ENCODE peak calls at places on chromosomes 5 and 9, in five cellular contexts. One of them, this sample, is unnamed.

GRCh38 chr5:101429241-101429640 is 526.2 kb upstream of the ST8SIA4 start:
- DNase-seq in upper lobe of right lung: no peak
- DNase-seq in CD8-positive, alpha-beta memory T cell: no peak
- DNase-seq in dorsolateral prefrontal cortex: no peak
- DNase-seq in SK-N-SH: no peak
- DNase-seq in this sample: no peak

GRCh38 chr9:13149454-13149853 is 130.0 kb downstream of the MPDZ start:
- DNase-seq in upper lobe of right lung: no peak
- DNase-seq in CD8-positive, alpha-beta memory T cell: no peak
- DNase-seq in dorsolateral prefrontal cortex: no peak
- DNase-seq in SK-N-SH: no peak
- DNase-seq in this sample: no peak

GRCh38 chr5:143828710-143829109 is 16.7 kb downstream of the HMHB1 start:
- DNase-seq in upper lobe of right lung: no peak
- DNase-seq in CD8-positive, alpha-beta memory T cell: no peak
- DNase-seq in dorsolateral prefrontal cortex: no peak
- DNase-seq in SK-N-SH: no peak
- DNase-seq in this sample: no peak

GRCh38 chr9:5566054-5566618 is 55.8 kb downstream of the PDCD1LG2 start:
- DNase-seq in upper lobe of right lung: no peak
- DNase-seq in CD8-positive, alpha-beta memory T cell: no peak
- DNase-seq in dorsolateral prefrontal cortex: no peak
- DNase-seq in SK-N-SH: no peak
- DNase-seq in this sample: no peak

GRCh38 chr5:136087961-136088871 is 44.4 kb upstream of the SMAD5 start:
- DNase-seq in upper lobe of right lung: peak; percentile 73
- DNase-seq in CD8-positive, alpha-beta memory T cell: no peak
- DNase-seq in dorsolateral prefrontal cortex: no peak
- DNase-seq in SK-N-SH: no peak
- DNase-seq in this sample: no peak

GRCh38 chr9:107894572-107895261 is 405.1 kb upstream of the KLF4 start:
- DNase-seq in upper lobe of right lung: no peak
- DNase-seq in CD8-positive, alpha-beta memory T cell: no peak
- DNase-seq in dorsolateral prefrontal cortex: no peak
- DNase-seq in SK-N-SH: peak; percentile 32
- DNase-seq in this sample: no peak

GRCh38 chr5:180370861-180371641 is 17.9 kb upstream of the GFPT2 start:
- DNase-seq in upper lobe of right lung: no peak
- DNase-seq in CD8-positive, alpha-beta memory T cell: no peak
- DNase-seq in dorsolateral prefrontal cortex: peak; percentile 58
- DNase-seq in SK-N-SH: no peak
- DNase-seq in this sample: peak; percentile 36

GRCh38 chr9:2780846-2781245 is 63.0 kb downstream of the PUM3 start:
- DNase-seq in upper lobe of right lung: no peak
- DNase-seq in CD8-positive, alpha-beta memory T cell: no peak
- DNase-seq in dorsolateral prefrontal cortex: no peak
- DNase-seq in SK-N-SH: no peak
- DNase-seq in this sample: no peak

GRCh38 chr9:131799177-131799823 is 59.4 kb upstream of the RAPGEF1 start:
- DNase-seq in upper lobe of right lung: no peak
- DNase-seq in CD8-positive, alpha-beta memory T cell: no peak
- DNase-seq in dorsolateral prefrontal cortex: peak; percentile 61
- DNase-seq in SK-N-SH: no peak
- DNase-seq in this sample: no peak

GRCh38 chr5:946720-947625 is 54.3 kb downstream of the TRIP13 start:
- DNase-seq in upper lobe of right lung: peak; percentile 61
- DNase-seq in CD8-positive, alpha-beta memory T cell: no peak
- DNase-seq in dorsolateral prefrontal cortex: peak; percentile 34
- DNase-seq in SK-N-SH: peak; percentile 23
- DNase-seq in this sample: no peak

GRCh38 chr9:131119600-131119999 is 5.8 kb upstream of the NUP214 start:
- DNase-seq in upper lobe of right lung: peak; percentile 44
- DNase-seq in CD8-positive, alpha-beta memory T cell: no peak
- DNase-seq in dorsolateral prefrontal cortex: no peak
- DNase-seq in SK-N-SH: no peak
- DNase-seq in this sample: no peak

GRCh38 chr9:35070823-35071813 is 1.3 kb downstream of the VCP start:
- DNase-seq in upper lobe of right lung: no peak
- DNase-seq in CD8-positive, alpha-beta memory T cell: no peak
- DNase-seq in dorsolateral prefrontal cortex: no peak
- DNase-seq in SK-N-SH: no peak
- DNase-seq in this sample: no peak

GRCh38 chr5:179313849-179314521 is 31.3 kb downstream of the ADAMTS2 start:
- DNase-seq in upper lobe of right lung: peak; percentile 74
- DNase-seq in CD8-positive, alpha-beta memory T cell: peak; percentile 40
- DNase-seq in dorsolateral prefrontal cortex: peak; percentile 71
- DNase-seq in SK-N-SH: peak; percentile 92
- DNase-seq in this sample: peak; percentile 15

GRCh38 chr5:40355842-40356241 is 323.9 kb upstream of the PTGER4 start:
- DNase-seq in upper lobe of right lung: no peak
- DNase-seq in CD8-positive, alpha-beta memory T cell: no peak
- DNase-seq in dorsolateral prefrontal cortex: no peak
- DNase-seq in SK-N-SH: no peak
- DNase-seq in this sample: no peak

GRCh38 chr5:67047180-67047579 is 149.4 kb downstream of the CD180 start:
- DNase-seq in upper lobe of right lung: no peak
- DNase-seq in CD8-positive, alpha-beta memory T cell: no peak
- DNase-seq in dorsolateral prefrontal cortex: peak; percentile 47
- DNase-seq in SK-N-SH: peak; percentile 54
- DNase-seq in this sample: no peak

GRCh38 chr9:95070549-95071021 is 246.9 kb downstream of the FANCC start:
- DNase-seq in upper lobe of right lung: peak; percentile 49
- DNase-seq in CD8-positive, alpha-beta memory T cell: no peak
- DNase-seq in dorsolateral prefrontal cortex: no peak
- DNase-seq in SK-N-SH: no peak
- DNase-seq in this sample: no peak

GRCh38 chr9:121388140-121388925 is 18.3 kb upstream of the STOM start:
- DNase-seq in upper lobe of right lung: no peak
- DNase-seq in CD8-positive, alpha-beta memory T cell: no peak
- DNase-seq in dorsolateral prefrontal cortex: no peak
- DNase-seq in SK-N-SH: no peak
- DNase-seq in this sample: no peak

GRCh38 chr5:77366717-77367500 is 125.2 kb downstream of the WDR41 start:
- DNase-seq in upper lobe of right lung: no peak
- DNase-seq in CD8-positive, alpha-beta memory T cell: no peak
- DNase-seq in dorsolateral prefrontal cortex: no peak
- DNase-seq in SK-N-SH: peak; percentile 37
- DNase-seq in this sample: no peak

GRCh38 chr9:83625120-83625710 is 2.3 kb downstream of the IDNK start:
- DNase-seq in upper lobe of right lung: no peak
- DNase-seq in CD8-positive, alpha-beta memory T cell: no peak
- DNase-seq in dorsolateral prefrontal cortex: no peak
- DNase-seq in SK-N-SH: no peak
- DNase-seq in this sample: no peak

GRCh38 chr9:127612993-127613954 is 1.2 kb downstream of the STXBP1 start:
- DNase-seq in upper lobe of right lung: peak; percentile 83
- DNase-seq in CD8-positive, alpha-beta memory T cell: peak; percentile 60
- DNase-seq in dorsolateral prefrontal cortex: peak; percentile 71
- DNase-seq in SK-N-SH: peak; percentile 82
- DNase-seq in this sample: peak; percentile 36

GRCh38 chr9:125761685-125762084 is 14.5 kb downstream of the PBX3 start:
- DNase-seq in upper lobe of right lung: no peak
- DNase-seq in CD8-positive, alpha-beta memory T cell: no peak
- DNase-seq in dorsolateral prefrontal cortex: no peak
- DNase-seq in SK-N-SH: no peak
- DNase-seq in this sample: no peak

GRCh38 chr9:135340143-135340655 is 139.4 kb upstream of the PPP1R26 start:
- DNase-seq in upper lobe of right lung: peak; percentile 22
- DNase-seq in CD8-positive, alpha-beta memory T cell: no peak
- DNase-seq in dorsolateral prefrontal cortex: peak; percentile 36
- DNase-seq in SK-N-SH: no peak
- DNase-seq in this sample: no peak

GRCh38 chr5:39928709-39929108 is 503.9 kb upstream of the DAB2 start:
- DNase-seq in upper lobe of right lung: no peak
- DNase-seq in CD8-positive, alpha-beta memory T cell: no peak
- DNase-seq in dorsolateral prefrontal cortex: no peak
- DNase-seq in SK-N-SH: no peak
- DNase-seq in this sample: no peak

GRCh38 chr9:134059661-134060395 is 8.0 kb downstream of the BRD3 start:
- DNase-seq in upper lobe of right lung: peak; percentile 69
- DNase-seq in CD8-positive, alpha-beta memory T cell: peak; percentile 37
- DNase-seq in dorsolateral prefrontal cortex: peak; percentile 42
- DNase-seq in SK-N-SH: peak; percentile 44
- DNase-seq in this sample: no peak

GRCh38 chr9:129069128-129069824 is 11.6 kb upstream of the DOLPP1 start:
- DNase-seq in upper lobe of right lung: peak; percentile 85
- DNase-seq in CD8-positive, alpha-beta memory T cell: peak; percentile 79
- DNase-seq in dorsolateral prefrontal cortex: peak; percentile 60
- DNase-seq in SK-N-SH: peak; percentile 72
- DNase-seq in this sample: peak; percentile 6

GRCh38 chr5:138932171-138932810 is 57.2 kb upstream of the LRRTM2 start:
- DNase-seq in upper lobe of right lung: no peak
- DNase-seq in CD8-positive, alpha-beta memory T cell: no peak
- DNase-seq in dorsolateral prefrontal cortex: no peak
- DNase-seq in SK-N-SH: no peak
- DNase-seq in this sample: no peak

GRCh38 chr9:28051559-28051958 is 478.3 kb upstream of the C9orf72 start:
- DNase-seq in upper lobe of right lung: no peak
- DNase-seq in CD8-positive, alpha-beta memory T cell: no peak
- DNase-seq in dorsolateral prefrontal cortex: no peak
- DNase-seq in SK-N-SH: no peak
- DNase-seq in this sample: no peak

GRCh38 chr5:68504306-68504705 is 288.8 kb downstream of the PIK3R1 start:
- DNase-seq in upper lobe of right lung: no peak
- DNase-seq in CD8-positive, alpha-beta memory T cell: no peak
- DNase-seq in dorsolateral prefrontal cortex: no peak
- DNase-seq in SK-N-SH: no peak
- DNase-seq in this sample: no peak

GRCh38 chr5:44809956-44810276 is 1.2 kb downstream of the MRPS30 start:
- DNase-seq in upper lobe of right lung: no peak
- DNase-seq in CD8-positive, alpha-beta memory T cell: no peak
- DNase-seq in dorsolateral prefrontal cortex: no peak
- DNase-seq in SK-N-SH: no peak
- DNase-seq in this sample: no peak

GRCh38 chr5:103216137-103216536 is 42.4 kb upstream of the MACIR start:
- DNase-seq in upper lobe of right lung: no peak
- DNase-seq in CD8-positive, alpha-beta memory T cell: no peak
- DNase-seq in dorsolateral prefrontal cortex: no peak
- DNase-seq in SK-N-SH: no peak
- DNase-seq in this sample: no peak

GRCh38 chr5:65577141-65577540 is 14.0 kb downstream of the PPWD1 start:
- DNase-seq in upper lobe of right lung: no peak
- DNase-seq in CD8-positive, alpha-beta memory T cell: no peak
- DNase-seq in dorsolateral prefrontal cortex: no peak
- DNase-seq in SK-N-SH: no peak
- DNase-seq in this sample: no peak

GRCh38 chr9:85258823-85259370 is 482.9 kb downstream of the AGTPBP1 start:
- DNase-seq in upper lobe of right lung: no peak
- DNase-seq in CD8-positive, alpha-beta memory T cell: no peak
- DNase-seq in dorsolateral prefrontal cortex: peak; percentile 83
- DNase-seq in SK-N-SH: peak; percentile 69
- DNase-seq in this sample: peak; percentile 72

GRCh38 chr5:87385794-87386193 is 26.9 kb downstream of the CCNH start:
- DNase-seq in upper lobe of right lung: no peak
- DNase-seq in CD8-positive, alpha-beta memory T cell: no peak
- DNase-seq in dorsolateral prefrontal cortex: no peak
- DNase-seq in SK-N-SH: no peak
- DNase-seq in this sample: no peak
- H3K27ac ChIP-seq in upper lobe of right lung: no peak overlapping the region
- H3K27ac ChIP-seq in CD8-positive, alpha-beta memory T cell: no peak overlapping the region
- H3K27ac ChIP-seq in dorsolateral prefrontal cortex: no peak overlapping the region
- H3K27ac ChIP-seq in SK-N-SH: no peak overlapping the region
- H3K27ac ChIP-seq in this sample: no peak overlapping the region

GRCh38 chr5:132949151-132949550 is 14.3 kb downstream of the AFF4 start:
- DNase-seq in upper lobe of right lung: no peak
- DNase-seq in CD8-positive, alpha-beta memory T cell: no peak
- DNase-seq in dorsolateral prefrontal cortex: no peak
- DNase-seq in SK-N-SH: no peak
- DNase-seq in this sample: no peak

GRCh38 chr5:132951858-132952257 is 11.6 kb downstream of the AFF4 start:
- DNase-seq in upper lobe of right lung: no peak
- DNase-seq in CD8-positive, alpha-beta memory T cell: no peak
- DNase-seq in dorsolateral prefrontal cortex: no peak
- DNase-seq in SK-N-SH: no peak
- DNase-seq in this sample: no peak

GRCh38 chr5:132952829-132953228 is 10.6 kb downstream of the AFF4 start:
- DNase-seq in upper lobe of right lung: no peak
- DNase-seq in CD8-positive, alpha-beta memory T cell: no peak
- DNase-seq in dorsolateral prefrontal cortex: no peak
- DNase-seq in SK-N-SH: no peak
- DNase-seq in this sample: no peak

DNA sequence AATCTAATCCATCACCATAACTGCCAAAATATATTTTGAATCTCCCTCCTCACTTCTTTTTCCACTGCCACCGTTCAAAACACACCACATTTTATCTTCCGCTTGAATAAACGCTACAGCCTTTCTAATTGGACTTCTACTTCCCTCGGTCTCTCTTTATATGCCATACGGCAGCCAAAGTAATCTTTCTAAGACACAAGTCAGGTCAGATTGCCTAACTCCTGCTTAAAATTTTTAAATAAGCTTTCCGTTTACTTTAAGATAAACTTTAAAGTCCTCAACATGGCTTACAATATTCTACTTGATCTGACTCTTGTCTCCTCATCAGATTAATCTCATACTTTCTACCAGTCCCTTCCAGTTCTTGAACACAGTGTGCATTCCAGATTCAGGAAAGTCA is 9.7 kb downstream of the AFF4 start:
- DNase-seq in upper lobe of right lung: no peak
- DNase-seq in CD8-positive, alpha-beta memory T cell: no peak
- DNase-seq in dorsolateral prefrontal cortex: no peak
- DNase-seq in SK-N-SH: no peak
- DNase-seq in this sample: no peak
- H3K27ac ChIP-seq in upper lobe of right lung: no peak overlapping the region
- H3K27ac ChIP-seq in CD8-positive, alpha-beta memory T cell: no peak overlapping the region
- H3K27ac ChIP-seq in dorsolateral prefrontal cortex: no peak overlapping the region
- H3K27ac ChIP-seq in SK-N-SH: no peak overlapping the region
- H3K27ac ChIP-seq in this sample: no peak overlapping the region

GRCh38 chr5:172771439-172772111 is 580 bp upstream of the DUSP1 start:
- DNase-seq in upper lobe of right lung: no peak
- DNase-seq in CD8-positive, alpha-beta memory T cell: no peak
- DNase-seq in dorsolateral prefrontal cortex: no peak
- DNase-seq in SK-N-SH: no peak
- DNase-seq in this sample: peak; percentile 80

GRCh38 chr5:172774561-172775271 is 3.7 kb upstream of the DUSP1 start:
- DNase-seq in upper lobe of right lung: no peak
- DNase-seq in CD8-positive, alpha-beta memory T cell: no peak
- DNase-seq in dorsolateral prefrontal cortex: no peak
- DNase-seq in SK-N-SH: no peak
- DNase-seq in this sample: no peak

GRCh38 chr5:172775326-172776234 is 4.6 kb upstream of the DUSP1 start:
- DNase-seq in upper lobe of right lung: peak; percentile 92
- DNase-seq in CD8-positive, alpha-beta memory T cell: no peak
- DNase-seq in dorsolateral prefrontal cortex: no peak
- DNase-seq in SK-N-SH: no peak
- DNase-seq in this sample: no peak

GRCh38 chr5:172772112-172772906 is 1.3 kb upstream of the DUSP1 start:
- DNase-seq in upper lobe of right lung: peak; percentile 98
- DNase-seq in CD8-positive, alpha-beta memory T cell: peak; percentile 93
- DNase-seq in dorsolateral prefrontal cortex: peak; percentile 81
- DNase-seq in SK-N-SH: peak; percentile 90
- DNase-seq in this sample: peak; percentile 53

GRCh38 chr5:172773481-172774469 is 2.8 kb upstream of the DUSP1 start:
- DNase-seq in upper lobe of right lung: peak; percentile 62
- DNase-seq in CD8-positive, alpha-beta memory T cell: no peak
- DNase-seq in dorsolateral prefrontal cortex: no peak
- DNase-seq in SK-N-SH: no peak
- DNase-seq in this sample: no peak
- H3K27ac ChIP-seq in upper lobe of right lung: peak overlapping the region; percentile 99
- H3K27ac ChIP-seq in CD8-positive, alpha-beta memory T cell: peak overlapping the region; percentile 100
- H3K27ac ChIP-seq in dorsolateral prefrontal cortex: peak overlapping the region; percentile 97
- H3K27ac ChIP-seq in SK-N-SH: no peak overlapping the region
- H3K27ac ChIP-seq in this sample: peak overlapping the region; percentile 64

GRCh38 chr5:82185842-82186241 is 92.3 kb downstream of the RPS23 start:
- DNase-seq in upper lobe of right lung: no peak
- DNase-seq in CD8-positive, alpha-beta memory T cell: no peak
- DNase-seq in dorsolateral prefrontal cortex: no peak
- DNase-seq in SK-N-SH: no peak
- DNase-seq in this sample: no peak
- H3K27ac ChIP-seq in upper lobe of right lung: no peak overlapping the region
- H3K27ac ChIP-seq in CD8-positive, alpha-beta memory T cell: no peak overlapping the region
- H3K27ac ChIP-seq in dorsolateral prefrontal cortex: no peak overlapping the region
- H3K27ac ChIP-seq in SK-N-SH: no peak overlapping the region
- H3K27ac ChIP-seq in this sample: no peak overlapping the region